ENCODE peak calls at places on chromosomes 12 and 14, in ten cellular contexts. One of them, this sample, is unnamed.

GRCh38 chr14:55847766-55848165 is 267.8 kb downstream of the KTN1 start:
- DNase-seq in fibroblast of the aortic adventitia: peak; percentile 39
- DNase-seq in nephron progenitor cell: no peak
- DNase-seq in caudate nucleus: no peak
- DNase-seq in epithelial cell of prostate: no peak
- DNase-seq in Peyer's patch: no peak
- DNase-seq in Jurkat, Clone E6-1: no peak
- DNase-seq in thyroid gland: no peak
- DNase-seq in NCI-H2171 treated with DMSO at 0.1 percent for 48 hours: no peak
- DNase-seq in dorsolateral prefrontal cortex: no peak
- DNase-seq in this sample: peak; percentile 82

GRCh38 chr12:106978035-106978800 is 8.7 kb downstream of the MTERF2 start:
- DNase-seq in fibroblast of the aortic adventitia: peak; percentile 62
- DNase-seq in nephron progenitor cell: no peak
- DNase-seq in caudate nucleus: no peak
- DNase-seq in epithelial cell of prostate: no peak
- DNase-seq in Peyer's patch: no peak
- DNase-seq in Jurkat, Clone E6-1: no peak
- DNase-seq in thyroid gland: peak; percentile 79
- DNase-seq in NCI-H2171 treated with DMSO at 0.1 percent for 48 hours: peak; percentile 47
- DNase-seq in dorsolateral prefrontal cortex: no peak
- DNase-seq in this sample: peak; percentile 59

GRCh38 chr14:42480235-42480634 is 873.6 kb downstream of the LRFN5 start:
- DNase-seq in fibroblast of the aortic adventitia: no peak
- DNase-seq in nephron progenitor cell: no peak
- DNase-seq in caudate nucleus: no peak
- DNase-seq in epithelial cell of prostate: no peak
- DNase-seq in Peyer's patch: no peak
- DNase-seq in Jurkat, Clone E6-1: no peak
- DNase-seq in thyroid gland: no peak
- DNase-seq in NCI-H2171 treated with DMSO at 0.1 percent for 48 hours: no peak
- DNase-seq in dorsolateral prefrontal cortex: no peak
- DNase-seq in this sample: no peak

GRCh38 chr14:63501429-63501828 is 41.7 kb downstream of the PPP2R5E start:
- DNase-seq in fibroblast of the aortic adventitia: no peak
- DNase-seq in nephron progenitor cell: no peak
- DNase-seq in caudate nucleus: no peak
- DNase-seq in epithelial cell of prostate: no peak
- DNase-seq in Peyer's patch: no peak
- DNase-seq in Jurkat, Clone E6-1: no peak
- DNase-seq in thyroid gland: no peak
- DNase-seq in NCI-H2171 treated with DMSO at 0.1 percent for 48 hours: no peak
- DNase-seq in dorsolateral prefrontal cortex: no peak
- DNase-seq in this sample: no peak

GRCh38 chr12:93563807-93564538 is 8.5 kb upstream of the SOCS2 start:
- DNase-seq in fibroblast of the aortic adventitia: peak; percentile 29
- DNase-seq in nephron progenitor cell: no peak
- DNase-seq in caudate nucleus: no peak
- DNase-seq in epithelial cell of prostate: peak; percentile 68
- DNase-seq in Peyer's patch: no peak
- DNase-seq in Jurkat, Clone E6-1: peak; percentile 39
- DNase-seq in thyroid gland: no peak
- DNase-seq in NCI-H2171 treated with DMSO at 0.1 percent for 48 hours: no peak
- DNase-seq in dorsolateral prefrontal cortex: no peak
- DNase-seq in this sample: peak; percentile 32

GRCh38 chr12:112004041-112004440 is 8.9 kb downstream of the TMEM116 start:
- DNase-seq in fibroblast of the aortic adventitia: no peak
- DNase-seq in nephron progenitor cell: no peak
- DNase-seq in caudate nucleus: no peak
- DNase-seq in epithelial cell of prostate: no peak
- DNase-seq in Peyer's patch: no peak
- DNase-seq in Jurkat, Clone E6-1: no peak
- DNase-seq in thyroid gland: no peak
- DNase-seq in NCI-H2171 treated with DMSO at 0.1 percent for 48 hours: no peak
- DNase-seq in dorsolateral prefrontal cortex: no peak
- DNase-seq in this sample: no peak

GRCh38 chr12:62744551-62744950 is 190.4 kb downstream of the PPM1H start:
- DNase-seq in fibroblast of the aortic adventitia: no peak
- DNase-seq in nephron progenitor cell: no peak
- DNase-seq in caudate nucleus: no peak
- DNase-seq in epithelial cell of prostate: no peak
- DNase-seq in Peyer's patch: no peak
- DNase-seq in Jurkat, Clone E6-1: no peak
- DNase-seq in thyroid gland: no peak
- DNase-seq in NCI-H2171 treated with DMSO at 0.1 percent for 48 hours: no peak
- DNase-seq in dorsolateral prefrontal cortex: no peak
- DNase-seq in this sample: no peak

GRCh38 chr12:124820199-124820598 is 43.5 kb downstream of the SCARB1 start:
- DNase-seq in fibroblast of the aortic adventitia: no peak
- DNase-seq in nephron progenitor cell: no peak
- DNase-seq in caudate nucleus: no peak
- DNase-seq in epithelial cell of prostate: no peak
- DNase-seq in Peyer's patch: no peak
- DNase-seq in Jurkat, Clone E6-1: no peak
- DNase-seq in thyroid gland: no peak
- DNase-seq in NCI-H2171 treated with DMSO at 0.1 percent for 48 hours: no peak
- DNase-seq in dorsolateral prefrontal cortex: no peak
- DNase-seq in this sample: no peak

GRCh38 chr12:110279976-110280783 is 867 bp upstream of the ATP2A2 start:
- DNase-seq in fibroblast of the aortic adventitia: peak; percentile 38
- DNase-seq in nephron progenitor cell: no peak
- DNase-seq in caudate nucleus: peak; percentile 63
- DNase-seq in epithelial cell of prostate: no peak
- DNase-seq in Peyer's patch: peak; percentile 43
- DNase-seq in Jurkat, Clone E6-1: no peak
- DNase-seq in thyroid gland: peak; percentile 34
- DNase-seq in NCI-H2171 treated with DMSO at 0.1 percent for 48 hours: peak; percentile 78
- DNase-seq in dorsolateral prefrontal cortex: peak; percentile 48
- DNase-seq in this sample: peak; percentile 52

GRCh38 chr14:66910306-66910705 is 278.9 kb upstream of the GARIN2 start:
- DNase-seq in fibroblast of the aortic adventitia: no peak
- DNase-seq in nephron progenitor cell: no peak
- DNase-seq in caudate nucleus: no peak
- DNase-seq in epithelial cell of prostate: no peak
- DNase-seq in Peyer's patch: no peak
- DNase-seq in Jurkat, Clone E6-1: no peak
- DNase-seq in thyroid gland: no peak
- DNase-seq in NCI-H2171 treated with DMSO at 0.1 percent for 48 hours: no peak
- DNase-seq in dorsolateral prefrontal cortex: no peak
- DNase-seq in this sample: no peak

GRCh38 chr14:61839452-61839851 is 77.2 kb downstream of the SNAPC1 start:
- DNase-seq in fibroblast of the aortic adventitia: peak; percentile 67
- DNase-seq in nephron progenitor cell: no peak
- DNase-seq in caudate nucleus: no peak
- DNase-seq in epithelial cell of prostate: no peak
- DNase-seq in Peyer's patch: no peak
- DNase-seq in Jurkat, Clone E6-1: no peak
- DNase-seq in thyroid gland: no peak
- DNase-seq in NCI-H2171 treated with DMSO at 0.1 percent for 48 hours: no peak
- DNase-seq in dorsolateral prefrontal cortex: no peak
- DNase-seq in this sample: peak; percentile 12

GRCh38 chr12:113257564-113257963 is 36.3 kb downstream of the TPCN1 start:
- DNase-seq in fibroblast of the aortic adventitia: no peak
- DNase-seq in nephron progenitor cell: no peak
- DNase-seq in caudate nucleus: no peak
- DNase-seq in epithelial cell of prostate: no peak
- DNase-seq in Peyer's patch: no peak
- DNase-seq in Jurkat, Clone E6-1: no peak
- DNase-seq in thyroid gland: no peak
- DNase-seq in NCI-H2171 treated with DMSO at 0.1 percent for 48 hours: no peak
- DNase-seq in dorsolateral prefrontal cortex: no peak
- DNase-seq in this sample: no peak

GRCh38 chr12:846376-846775 is 94.0 kb downstream of the WNK1 start:
- DNase-seq in fibroblast of the aortic adventitia: no peak
- DNase-seq in nephron progenitor cell: no peak
- DNase-seq in caudate nucleus: no peak
- DNase-seq in epithelial cell of prostate: no peak
- DNase-seq in Peyer's patch: no peak
- DNase-seq in Jurkat, Clone E6-1: no peak
- DNase-seq in thyroid gland: no peak
- DNase-seq in NCI-H2171 treated with DMSO at 0.1 percent for 48 hours: no peak
- DNase-seq in dorsolateral prefrontal cortex: no peak
- DNase-seq in this sample: no peak

GRCh38 chr14:68824517-68825347 is 31.9 kb upstream of the ZFP36L1 start:
- DNase-seq in fibroblast of the aortic adventitia: peak; percentile 75
- DNase-seq in nephron progenitor cell: peak; percentile 87
- DNase-seq in caudate nucleus: no peak
- DNase-seq in epithelial cell of prostate: no peak
- DNase-seq in Peyer's patch: peak; percentile 61
- DNase-seq in Jurkat, Clone E6-1: no peak
- DNase-seq in thyroid gland: peak; percentile 89
- DNase-seq in NCI-H2171 treated with DMSO at 0.1 percent for 48 hours: no peak
- DNase-seq in dorsolateral prefrontal cortex: no peak
- DNase-seq in this sample: peak; percentile 69

GRCh38 chr12:65817866-65818265 is 6.4 kb upstream of the HMGA2 start:
- DNase-seq in fibroblast of the aortic adventitia: no peak
- DNase-seq in nephron progenitor cell: no peak
- DNase-seq in caudate nucleus: no peak
- DNase-seq in epithelial cell of prostate: no peak
- DNase-seq in Peyer's patch: no peak
- DNase-seq in Jurkat, Clone E6-1: no peak
- DNase-seq in thyroid gland: no peak
- DNase-seq in NCI-H2171 treated with DMSO at 0.1 percent for 48 hours: no peak
- DNase-seq in dorsolateral prefrontal cortex: no peak
- DNase-seq in this sample: no peak

GRCh38 chr14:30020271-30020670 is 92.6 kb upstream of the PRKD1 start:
- DNase-seq in fibroblast of the aortic adventitia: no peak
- DNase-seq in nephron progenitor cell: no peak
- DNase-seq in caudate nucleus: no peak
- DNase-seq in epithelial cell of prostate: no peak
- DNase-seq in Peyer's patch: no peak
- DNase-seq in Jurkat, Clone E6-1: no peak
- DNase-seq in thyroid gland: no peak
- DNase-seq in NCI-H2171 treated with DMSO at 0.1 percent for 48 hours: peak; percentile 19
- DNase-seq in dorsolateral prefrontal cortex: no peak
- DNase-seq in this sample: no peak

GRCh38 chr14:93059917-93060545 is 55.7 kb downstream of the ITPK1 start:
- DNase-seq in fibroblast of the aortic adventitia: no peak
- DNase-seq in nephron progenitor cell: peak; percentile 44
- DNase-seq in caudate nucleus: no peak
- DNase-seq in epithelial cell of prostate: no peak
- DNase-seq in Peyer's patch: no peak
- DNase-seq in Jurkat, Clone E6-1: peak; percentile 34
- DNase-seq in thyroid gland: peak; percentile 71
- DNase-seq in NCI-H2171 treated with DMSO at 0.1 percent for 48 hours: no peak
- DNase-seq in dorsolateral prefrontal cortex: no peak
- DNase-seq in this sample: no peak

GRCh38 chr14:103894034-103894722 is 34.1 kb upstream of the TDRD9 start:
- DNase-seq in fibroblast of the aortic adventitia: no peak
- DNase-seq in nephron progenitor cell: no peak
- DNase-seq in caudate nucleus: no peak
- DNase-seq in epithelial cell of prostate: no peak
- DNase-seq in Peyer's patch: no peak
- DNase-seq in Jurkat, Clone E6-1: no peak
- DNase-seq in thyroid gland: peak; percentile 38
- DNase-seq in NCI-H2171 treated with DMSO at 0.1 percent for 48 hours: no peak
- DNase-seq in dorsolateral prefrontal cortex: no peak
- DNase-seq in this sample: no peak

GRCh38 chr14:77988096-77988870 is 181.9 kb upstream of the NRXN3 start:
- DNase-seq in fibroblast of the aortic adventitia: peak; percentile 53
- DNase-seq in nephron progenitor cell: no peak
- DNase-seq in caudate nucleus: no peak
- DNase-seq in epithelial cell of prostate: no peak
- DNase-seq in Peyer's patch: no peak
- DNase-seq in Jurkat, Clone E6-1: no peak
- DNase-seq in thyroid gland: peak; percentile 58
- DNase-seq in NCI-H2171 treated with DMSO at 0.1 percent for 48 hours: no peak
- DNase-seq in dorsolateral prefrontal cortex: no peak
- DNase-seq in this sample: peak; percentile 62

GRCh38 chr12:6384499-6385436 is 806 bp downstream of the LTBR start:
- DNase-seq in fibroblast of the aortic adventitia: no peak
- DNase-seq in nephron progenitor cell: no peak
- DNase-seq in caudate nucleus: no peak
- DNase-seq in epithelial cell of prostate: no peak
- DNase-seq in Peyer's patch: no peak
- DNase-seq in Jurkat, Clone E6-1: no peak
- DNase-seq in thyroid gland: peak; percentile 25
- DNase-seq in NCI-H2171 treated with DMSO at 0.1 percent for 48 hours: no peak
- DNase-seq in dorsolateral prefrontal cortex: no peak
- DNase-seq in this sample: no peak

GRCh38 chr12:46562625-46563228 is 190.2 kb upstream of the SLC38A2 start:
- DNase-seq in fibroblast of the aortic adventitia: peak; percentile 95
- DNase-seq in nephron progenitor cell: no peak
- DNase-seq in caudate nucleus: no peak
- DNase-seq in epithelial cell of prostate: peak; percentile 91
- DNase-seq in Peyer's patch: no peak
- DNase-seq in Jurkat, Clone E6-1: no peak
- DNase-seq in thyroid gland: peak; percentile 7
- DNase-seq in NCI-H2171 treated with DMSO at 0.1 percent for 48 hours: no peak
- DNase-seq in dorsolateral prefrontal cortex: no peak
- DNase-seq in this sample: peak; percentile 95

GRCh38 chr12:49023812-49024211 is 5.2 kb upstream of the PRKAG1 start:
- DNase-seq in fibroblast of the aortic adventitia: no peak
- DNase-seq in nephron progenitor cell: no peak
- DNase-seq in caudate nucleus: no peak
- DNase-seq in epithelial cell of prostate: no peak
- DNase-seq in Peyer's patch: no peak
- DNase-seq in Jurkat, Clone E6-1: no peak
- DNase-seq in thyroid gland: no peak
- DNase-seq in NCI-H2171 treated with DMSO at 0.1 percent for 48 hours: no peak
- DNase-seq in dorsolateral prefrontal cortex: no peak
- DNase-seq in this sample: no peak

GRCh38 chr12:111445311-111446043 is 39.8 kb downstream of the SH2B3 start:
- DNase-seq in fibroblast of the aortic adventitia: no peak
- DNase-seq in nephron progenitor cell: no peak
- DNase-seq in caudate nucleus: no peak
- DNase-seq in epithelial cell of prostate: no peak
- DNase-seq in Peyer's patch: no peak
- DNase-seq in Jurkat, Clone E6-1: no peak
- DNase-seq in thyroid gland: no peak
- DNase-seq in NCI-H2171 treated with DMSO at 0.1 percent for 48 hours: no peak
- DNase-seq in dorsolateral prefrontal cortex: no peak
- DNase-seq in this sample: no peak